ENCODE peak calls at places on chromosomes 6 and 20, in six cellular contexts. T is IMR-90; K is WERI-Rb-1; L is astrocyte of the spinal cord; O is CD8-positive, alpha-beta T cell; R is AG04450. Z is an unnamed sample.
A peak's percentile ranks its signal among the peaks of the same experiment; 100 is the strongest.

GRCh38 chr20:51529758-51530157 is 12.8 kb downstream of the NFATC2 start:
- DNase-seq in T (peak; percentile 61), L (no peak), K (no peak), O (peak; percentile 64), R (no peak), Z (peak; percentile 31)

GRCh38 chr6:32087574-32088486 is 21.3 kb downstream of the TNXB start:
- DNase-seq in O (peak; percentile 72), T (peak; percentile 46), L (peak; percentile 50), R (peak; percentile 20), K (peak; percentile 98), Z (peak; percentile 27)

GRCh38 chr6:4948781-4949450 is 54.9 kb downstream of the RPP40 start:
- DNase-seq in O (no peak), R (no peak), L (no peak), K (no peak), T (no peak), Z (no peak)

GRCh38 chr6:170073846-170074245 is 217.0 kb downstream of the DLL1 start:
- DNase-seq in K (peak; percentile 4), O (no peak), L (no peak), T (no peak), R (no peak), Z (no peak)

GRCh38 chr6:2220154-2220553 is 25.3 kb downstream of the GMDS start:
- DNase-seq in T (no peak), L (no peak), O (no peak), R (no peak), K (no peak), Z (no peak)

GRCh38 chr20:10805764-10806163 is 132.0 kb upstream of the JAG1 start:
- DNase-seq in R (no peak), O (no peak), L (no peak), T (no peak), K (no peak), Z (no peak)

GRCh38 chr20:35306931-35307517 is 14.8 kb upstream of the FAM83C start:
- DNase-seq in R (no peak), K (peak; percentile 82), T (peak; percentile 84), O (peak; percentile 25), L (peak; percentile 76), Z (peak; percentile 71)

GRCh38 chr6:36301781-36302180 is 31.9 kb downstream of the PNPLA1 start:
- DNase-seq in T (peak; percentile 25), K (no peak), L (no peak), O (no peak), R (no peak), Z (no peak)

GRCh38 chr6:52990342-52990741 is 4.7 kb downstream of the GSTA4 start:
- DNase-seq in L (peak; percentile 25), K (no peak), R (no peak), T (peak; percentile 61), O (no peak), Z (no peak)

GRCh38 chr6:63581355-63581998 is 9.2 kb downstream of the LOC128125822 start:
- DNase-seq in O (no peak), L (no peak), R (no peak), K (no peak), T (no peak), Z (no peak)

GRCh38 chr6:24763578-24763977 is 11.2 kb upstream of the GMNN start:
- DNase-seq in L (no peak), T (no peak), R (no peak), O (no peak), K (no peak), Z (no peak)

GRCh38 chr20:63863021-63863797 is 1.9 kb upstream of the TPD52L2 start:
- DNase-seq in R (no peak), L (no peak), O (no peak), K (no peak), T (no peak), Z (no peak)

GRCh38 chr20:32149566-32150170 is 40.2 kb downstream of the TM9SF4 start:
- DNase-seq in R (no peak), T (peak; percentile 21), K (no peak), L (no peak), O (no peak), Z (no peak)

GRCh38 chr6:167797871-167798265 is 28.8 kb upstream of the AFDN start:
- DNase-seq in R (no peak), K (no peak), L (no peak), O (no peak), T (no peak), Z (no peak)

GRCh38 chr6:167797079-167797870 is 29.4 kb upstream of the AFDN start:
- DNase-seq in R (no peak), K (no peak), L (no peak), T (no peak), O (no peak), Z (no peak)

GRCh38 chr6:167796668-167797031 is 30.1 kb upstream of the AFDN start:
- DNase-seq in L (no peak), T (no peak), K (no peak), O (no peak), R (no peak), Z (no peak)

GRCh38 chr6:167799033-167799933 is 27.4 kb upstream of the AFDN start:
- DNase-seq in O (no peak), R (no peak), K (peak; percentile 88), T (no peak), L (peak; percentile 27), Z (no peak)

GRCh38 chr6:167798453-167798852 is 28.3 kb upstream of the AFDN start:
- DNase-seq in O (no peak), L (no peak), R (no peak), T (no peak), K (no peak), Z (no peak)
- H3K4me3 ChIP-seq in O (no peak overlapping the region), L (no peak overlapping the region), R (no peak overlapping the region), T (no peak overlapping the region), K (no peak overlapping the region), Z (no peak overlapping the region)

DNA sequence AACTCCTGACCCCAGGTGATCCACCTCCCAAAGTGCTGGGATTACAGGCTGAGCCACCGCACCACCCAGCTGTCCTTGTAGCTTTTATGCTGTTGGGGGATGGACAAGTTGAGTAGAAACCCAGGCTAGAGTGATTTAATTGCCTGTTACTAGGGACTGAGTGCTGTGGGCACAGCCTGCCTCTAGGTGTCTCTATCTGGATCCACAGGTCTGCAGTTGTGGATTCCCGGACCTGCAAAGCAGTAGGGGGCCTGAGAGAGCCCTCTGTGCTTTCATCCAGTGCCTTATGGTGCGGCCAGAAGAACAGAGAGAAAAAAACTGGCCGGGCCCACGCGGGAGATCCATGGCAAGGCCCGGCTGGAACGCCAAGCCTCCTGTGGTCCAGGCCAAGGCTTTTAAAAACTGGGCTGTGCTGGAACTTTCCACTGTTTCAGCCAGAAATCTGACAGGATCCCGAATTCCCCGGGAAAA is 5.1 kb downstream of the SIRPA start:
- DNase-seq in R (peak; percentile 60), O (no peak), L (peak; percentile 75), T (peak; percentile 80), K (peak; percentile 92), Z (peak; percentile 76)
- TF ChIP-seq CTCF in R (peak; percentile 85), O (no peak), L (peak; percentile 84), T (peak; percentile 87), K (peak; percentile 85), Z (peak; percentile 69)

GRCh38 chr6:28657756-28658465 is 132.2 kb downstream of the GPX5 start:
- DNase-seq in T (peak; percentile 69), R (peak; percentile 8), L (peak; percentile 70), K (peak; percentile 65), O (peak; percentile 42), Z (peak; percentile 58)
- H3K4me3 ChIP-seq in T (peak overlapping the region; percentile 53), R (peak overlapping the region; percentile 57), L (peak overlapping the region; percentile 44), K (peak overlapping the region; percentile 93), O (peak overlapping the region; percentile 20), Z (peak overlapping the region; percentile 57)

DNA sequence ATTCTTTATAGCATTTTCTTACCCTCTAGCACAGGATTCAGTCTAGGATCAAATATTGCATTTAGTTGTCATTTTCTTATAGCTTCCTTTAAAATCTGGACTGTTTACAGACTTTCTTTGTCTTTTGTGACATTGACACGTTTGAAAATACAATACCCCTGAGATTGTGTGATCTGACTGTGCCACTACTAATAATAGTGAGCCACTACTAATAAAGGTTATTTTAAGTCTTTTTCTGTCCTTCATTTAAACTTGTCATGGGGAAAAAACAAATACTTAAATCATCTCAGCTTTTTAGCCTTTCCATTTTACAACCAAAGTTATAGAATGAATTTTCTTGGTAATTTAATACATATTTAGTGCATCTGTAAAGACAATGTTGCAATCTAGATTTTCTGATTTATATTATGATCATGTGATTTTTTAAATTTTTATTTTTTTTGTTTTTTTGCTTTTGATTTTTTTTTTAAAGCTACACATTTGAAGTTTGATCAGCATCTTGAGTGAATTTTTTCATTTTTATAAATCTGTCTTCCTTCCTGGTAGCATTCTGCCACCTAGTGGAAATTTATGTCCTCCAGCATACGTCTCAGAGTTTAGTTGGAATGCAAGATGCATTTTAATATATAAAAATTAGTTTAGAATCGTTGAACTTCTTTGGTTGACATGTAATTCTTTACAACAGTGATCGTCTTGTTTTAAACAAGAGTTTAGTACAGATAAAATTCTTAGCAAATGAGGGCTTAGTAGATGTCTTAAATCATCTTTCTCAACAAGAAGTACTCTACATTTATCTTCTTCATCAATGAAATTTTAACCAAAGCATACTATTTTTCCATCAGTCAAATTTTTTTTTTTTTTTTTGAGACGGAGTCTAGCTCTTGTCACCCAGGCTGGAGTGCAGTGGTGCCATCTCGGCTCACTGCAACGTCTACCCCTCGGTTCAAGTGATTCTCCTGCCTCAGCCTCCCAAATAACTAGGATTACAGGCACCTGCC is 119.4 kb downstream of the NCOA3 start:
- DNase-seq in K (no peak), L (peak; percentile 80), R (peak; percentile 37), T (peak; percentile 82), O (no peak), Z (peak; percentile 72)
- TF ChIP-seq CTCF in K (peak; percentile 29), L (peak; percentile 81), R (peak; percentile 85), T (peak; percentile 92), O (peak; percentile 97), Z (peak; percentile 85)

Z was measured in AG10803.